ENCODE peak calls at places on chromosome 14, in ten cellular contexts. N, L, M, F, B, Z, A, K, J and P are unnamed samples.

GRCh38 chr14:99360774-99361595 is 89.0 kb upstream of the BCL11B start:
- DNase-seq in L (peak; percentile 6), N (no peak), K (peak; percentile 15), M (no peak), F (no peak), B (no peak), A (no peak), Z (no peak), J (peak; percentile 29), P (no peak)

GRCh38 chr14:34081576-34082136 is 130.8 kb upstream of the EGLN3 start:
- DNase-seq in F (peak; percentile 32), J (no peak), M (no peak), K (peak; percentile 91), Z (no peak), N (peak; percentile 88), A (peak; percentile 55), B (peak; percentile 27), L (peak; percentile 86), P (no peak)

GRCh38 chr14:61280092-61280525 is 1.0 kb downstream of the TMEM30B start:
- DNase-seq in Z (no peak), K (peak; percentile 16), N (no peak), J (no peak), F (no peak), M (no peak), L (no peak), B (no peak), A (no peak), P (no peak)

GRCh38 chr14:49919825-49920224 is 26.9 kb downstream of the ARF6 start:
- DNase-seq in A (no peak), L (no peak), K (no peak), J (no peak), N (no peak), F (no peak), B (no peak), M (no peak), Z (no peak), P (no peak)

GRCh38 chr14:63897706-63898105 is 44.9 kb downstream of the SYNE2 start:
- DNase-seq in B (no peak), Z (no peak), L (no peak), N (peak; percentile 87), K (no peak), J (no peak), F (no peak), M (no peak), A (peak; percentile 69), P (no peak)

GRCh38 chr14:104285483-104285790 is 147.1 kb downstream of the KIF26A start:
- DNase-seq in F (no peak), K (no peak), Z (no peak), B (no peak), A (no peak), L (no peak), N (no peak), J (no peak), M (no peak), P (no peak)

GRCh38 chr14:99758121-99758871 is 34.9 kb upstream of the EML1 start:
- DNase-seq in N (peak; percentile 95), B (no peak), K (peak; percentile 94), F (peak; percentile 44), J (no peak), Z (peak; percentile 52), A (peak; percentile 93), M (no peak), L (no peak), P (no peak)

GRCh38 chr14:104681689-104682074 is 7.7 kb upstream of the INF2 start:
- DNase-seq in K (peak; percentile 90), B (peak; percentile 74), Z (peak; percentile 96), N (peak; percentile 74), M (peak; percentile 96), F (peak; percentile 84), J (peak; percentile 87), L (peak; percentile 46), A (peak; percentile 81), P (peak; percentile 85)

GRCh38 chr14:67998804-67999203 is 179.2 kb downstream of the RAD51B start:
- DNase-seq in A (no peak), B (no peak), F (no peak), M (no peak), L (no peak), Z (no peak), J (no peak), N (no peak), K (no peak), P (no peak)

GRCh38 chr14:83085141-83085540 is 1551.5 kb upstream of the SEL1L start:
- DNase-seq in L (no peak), Z (no peak), A (no peak), M (no peak), K (no peak), F (no peak), J (no peak), N (no peak), B (no peak), P (no peak)

GRCh38 chr14:94583557-94583956 is 2.3 kb downstream of the SERPINA5 start:
- DNase-seq in A (no peak), N (no peak), K (no peak), Z (no peak), F (no peak), M (no peak), B (no peak), J (no peak), L (no peak), P (no peak)

GRCh38 chr14:87896393-87897380 is 96.3 kb downstream of the GALC start:
- DNase-seq in J (no peak), M (peak; percentile 10), K (peak; percentile 65), Z (no peak), N (peak; percentile 52), F (peak; percentile 77), A (peak; percentile 65), B (no peak), L (peak; percentile 41), P (no peak)

GRCh38 chr14:64721899-64722298 is 17.7 kb downstream of the PLEKHG3 start:
- DNase-seq in K (no peak), L (no peak), Z (no peak), N (no peak), A (no peak), B (no peak), J (no peak), M (no peak), F (no peak), P (no peak)

GRCh38 chr14:91924871-91925726 is 22.4 kb downstream of the FBLN5 start:
- DNase-seq in N (peak; percentile 44), A (peak; percentile 12), M (no peak), J (no peak), F (no peak), L (no peak), Z (peak; percentile 90), K (no peak), B (no peak), P (no peak)
- TF ChIP-seq CTCF in N (no peak), A (no peak), M (no peak), J (no peak), F (no peak), L (peak; percentile 41), Z (no peak), K (no peak), B (no peak), P (no peak)

GRCh38 chr14:89365071-89365801 is 51.8 kb downstream of the FOXN3 start:
- DNase-seq in A (peak; percentile 15), M (peak; percentile 51), N (no peak), K (no peak), Z (no peak), F (no peak), L (no peak), B (no peak), J (no peak), P (peak; percentile 32)
- H3K27ac ChIP-seq in A (no peak overlapping the region), M (no peak overlapping the region), N (no peak overlapping the region), K (no peak overlapping the region), Z (no peak overlapping the region), F (peak overlapping the region; percentile 18), L (no peak overlapping the region), B (no peak overlapping the region), J (no peak overlapping the region), P (peak overlapping the region; percentile 15)

GRCh38 chr14:85273099-85273677 is 256.8 kb upstream of the FLRT2 start:
- DNase-seq in B (no peak), M (no peak), N (no peak), J (no peak), F (no peak), Z (no peak), K (no peak), L (no peak), A (peak; percentile 19), P (no peak)
- H3K4me3 ChIP-seq in B (no peak overlapping the region), M (no peak overlapping the region), N (no peak overlapping the region), J (no peak overlapping the region), F (no peak overlapping the region), Z (no peak overlapping the region), K (no peak overlapping the region), L (no peak overlapping the region), A (no peak overlapping the region), P (no peak overlapping the region)

GRCh38 chr14:93186461-93186860 is 1.3 kb downstream of the LYSET start:
- DNase-seq in M (no peak), K (no peak), L (no peak), J (no peak), Z (no peak), N (no peak), A (no peak), F (no peak), B (no peak), P (no peak)

GRCh38 chr14:93186961-93187360 is 1.8 kb downstream of the LYSET start:
- DNase-seq in F (no peak), Z (no peak), K (no peak), L (no peak), A (no peak), N (no peak), B (no peak), M (no peak), J (no peak), P (no peak)

GRCh38 chr14:93185333-93185688 is 194 bp downstream of the LYSET start:
- DNase-seq in Z (no peak), B (no peak), A (no peak), F (no peak), K (peak; percentile 10), J (no peak), L (no peak), M (no peak), N (no peak), P (no peak)

GRCh38 chr14:93183596-93184317 is 940 bp downstream of the MOAP1 start:
- DNase-seq in J (no peak), F (no peak), Z (no peak), L (no peak), K (no peak), M (no peak), A (no peak), N (no peak), B (no peak), P (no peak)

DNA sequence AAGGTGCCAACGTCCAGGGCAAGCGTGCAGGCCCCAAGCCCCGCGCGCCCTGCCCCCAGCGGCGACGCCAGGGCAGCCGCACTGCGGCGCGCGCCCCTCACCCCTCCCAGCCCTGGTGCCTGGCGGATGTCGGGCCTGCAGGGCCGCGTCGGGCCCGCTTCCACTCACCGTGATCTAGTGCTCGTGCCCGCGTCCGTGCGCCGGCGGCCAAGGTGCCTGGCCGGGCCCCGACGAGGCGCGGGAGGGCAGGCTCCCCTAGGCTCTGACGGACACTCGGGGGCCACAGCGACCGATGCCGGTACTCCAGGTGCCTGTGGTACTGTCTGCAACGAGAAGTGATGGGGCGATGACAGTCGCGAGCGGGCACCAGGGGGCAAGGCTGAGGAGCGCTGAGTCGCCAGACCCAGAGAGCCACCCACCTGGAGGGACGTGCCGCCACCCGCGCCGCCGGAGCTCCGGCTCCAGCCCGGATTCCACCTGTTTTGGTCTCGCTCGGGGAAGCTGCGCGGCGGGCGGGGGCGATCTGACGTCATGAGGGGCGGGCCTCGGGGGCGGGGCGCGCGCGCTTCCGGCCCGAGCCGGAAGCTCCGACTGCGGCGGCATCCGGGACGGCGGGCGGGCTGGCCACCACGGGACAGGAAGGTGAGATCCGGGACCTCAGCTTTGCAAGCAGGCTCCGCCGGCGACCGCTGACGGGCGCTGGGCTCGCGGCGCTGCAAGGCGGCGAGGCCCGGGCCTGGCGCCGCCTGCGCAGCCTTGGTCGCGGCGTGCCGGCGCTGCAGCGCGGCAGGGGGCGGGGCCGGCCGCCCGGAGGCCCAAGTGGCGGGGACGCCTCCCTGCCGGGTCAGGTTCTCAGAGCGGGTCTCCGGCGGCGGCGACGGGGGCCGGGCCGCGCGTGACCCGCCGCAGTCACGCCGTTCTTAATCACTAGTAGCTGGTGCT is at the start of the genes LYSET and MOAP1:
- DNase-seq in B (peak; percentile 86), L (peak; percentile 79), N (peak; percentile 73), K (peak; percentile 81), F (peak; percentile 94), Z (peak; percentile 97), M (peak; percentile 89), J (peak; percentile 86), A (peak; percentile 74), P (peak; percentile 83)
- TF ChIP-seq CTCF in B (no peak), L (peak; percentile 35), N (no peak), K (no peak), F (no peak), Z (peak; percentile 12), M (peak; percentile 36), J (peak; percentile 10), A (no peak), P (peak; percentile 19)